ENCODE peak calls at places on chromosomes 4 and X, in four cellular contexts. One of them, this sample, is unnamed.

GRCh38 chr4:112819729-112820128 is 182.8 kb downstream of the LARP7 start:
- DNase-seq in germinal center: no peak
- DNase-seq in activated CD8-positive, alpha-beta memory T cell treated with anti-CD3 and anti-CD28 coated beads, Interleukin-2, amount 10 ng/mL, durations not matched to agents 7 days and 5 days: no peak
- DNase-seq in tibial artery: no peak
- DNase-seq in this sample: no peak

GRCh38 chr4:83071116-83071515 is 36.1 kb downstream of the COPS4 start:
- DNase-seq in germinal center: no peak
- DNase-seq in activated CD8-positive, alpha-beta memory T cell treated with anti-CD3 and anti-CD28 coated beads, Interleukin-2, amount 10 ng/mL, durations not matched to agents 7 days and 5 days: no peak
- DNase-seq in tibial artery: no peak
- DNase-seq in this sample: no peak

GRCh38 chrX:153924149-153924861 is 1.8 kb downstream of the ARHGAP4 start:
- DNase-seq in germinal center: no peak
- DNase-seq in activated CD8-positive, alpha-beta memory T cell treated with anti-CD3 and anti-CD28 coated beads, Interleukin-2, amount 10 ng/mL, durations not matched to agents 7 days and 5 days: peak
- DNase-seq in tibial artery: peak
- DNase-seq in this sample: no peak

GRCh38 chr4:169283114-169283509 is 12.4 kb upstream of the SH3RF1 start:
- DNase-seq in germinal center: no peak
- DNase-seq in activated CD8-positive, alpha-beta memory T cell treated with anti-CD3 and anti-CD28 coated beads, Interleukin-2, amount 10 ng/mL, durations not matched to agents 7 days and 5 days: no peak
- DNase-seq in tibial artery: no peak
- DNase-seq in this sample: no peak

GRCh38 chr4:15778742-15779231 is 659 bp downstream of the CD38 start:
- DNase-seq in germinal center: peak
- DNase-seq in activated CD8-positive, alpha-beta memory T cell treated with anti-CD3 and anti-CD28 coated beads, Interleukin-2, amount 10 ng/mL, durations not matched to agents 7 days and 5 days: peak
- DNase-seq in tibial artery: no peak
- DNase-seq in this sample: peak

GRCh38 chr4:15794905-15795304 is 16.8 kb downstream of the CD38 start:
- DNase-seq in germinal center: no peak
- DNase-seq in activated CD8-positive, alpha-beta memory T cell treated with anti-CD3 and anti-CD28 coated beads, Interleukin-2, amount 10 ng/mL, durations not matched to agents 7 days and 5 days: no peak
- DNase-seq in tibial artery: no peak
- DNase-seq in this sample: no peak

GRCh38 chr4:114659386-114660008 is 60.9 kb downstream of the UGT8 start:
- DNase-seq in germinal center: peak
- DNase-seq in activated CD8-positive, alpha-beta memory T cell treated with anti-CD3 and anti-CD28 coated beads, Interleukin-2, amount 10 ng/mL, durations not matched to agents 7 days and 5 days: peak
- DNase-seq in tibial artery: no peak
- DNase-seq in this sample: no peak

GRCh38 chr4:155509619-155510018 is 132.9 kb upstream of the MAP9 start:
- DNase-seq in germinal center: no peak
- DNase-seq in activated CD8-positive, alpha-beta memory T cell treated with anti-CD3 and anti-CD28 coated beads, Interleukin-2, amount 10 ng/mL, durations not matched to agents 7 days and 5 days: no peak
- DNase-seq in tibial artery: no peak
- DNase-seq in this sample: no peak

GRCh38 chr4:99712099-99712498 is 54.5 kb upstream of the C4orf54 start:
- DNase-seq in germinal center: no peak
- DNase-seq in activated CD8-positive, alpha-beta memory T cell treated with anti-CD3 and anti-CD28 coated beads, Interleukin-2, amount 10 ng/mL, durations not matched to agents 7 days and 5 days: no peak
- DNase-seq in tibial artery: no peak
- DNase-seq in this sample: no peak

GRCh38 chr4:140806175-140806574 is 50.0 kb upstream of the TBC1D9 start:
- DNase-seq in germinal center: no peak
- DNase-seq in activated CD8-positive, alpha-beta memory T cell treated with anti-CD3 and anti-CD28 coated beads, Interleukin-2, amount 10 ng/mL, durations not matched to agents 7 days and 5 days: no peak
- DNase-seq in tibial artery: no peak
- DNase-seq in this sample: no peak

GRCh38 chr4:76993787-76994641 is 44.5 kb downstream of the SEPTIN11 start:
- DNase-seq in germinal center: peak
- DNase-seq in activated CD8-positive, alpha-beta memory T cell treated with anti-CD3 and anti-CD28 coated beads, Interleukin-2, amount 10 ng/mL, durations not matched to agents 7 days and 5 days: peak
- DNase-seq in tibial artery: no peak
- DNase-seq in this sample: no peak

GRCh38 chr4:138400528-138400927 is 158.4 kb upstream of the SLC7A11 start:
- DNase-seq in germinal center: no peak
- DNase-seq in activated CD8-positive, alpha-beta memory T cell treated with anti-CD3 and anti-CD28 coated beads, Interleukin-2, amount 10 ng/mL, durations not matched to agents 7 days and 5 days: no peak
- DNase-seq in tibial artery: no peak
- DNase-seq in this sample: no peak

GRCh38 chr4:8443801-8444200 is 3.2 kb downstream of the TRMT44 start:
- DNase-seq in germinal center: no peak
- DNase-seq in activated CD8-positive, alpha-beta memory T cell treated with anti-CD3 and anti-CD28 coated beads, Interleukin-2, amount 10 ng/mL, durations not matched to agents 7 days and 5 days: no peak
- DNase-seq in tibial artery: no peak
- DNase-seq in this sample: no peak

GRCh38 chr4:79325864-79326328 is at the start of gene NAA11:
- DNase-seq in germinal center: no peak
- DNase-seq in activated CD8-positive, alpha-beta memory T cell treated with anti-CD3 and anti-CD28 coated beads, Interleukin-2, amount 10 ng/mL, durations not matched to agents 7 days and 5 days: no peak
- DNase-seq in tibial artery: no peak
- DNase-seq in this sample: no peak

This sample was measured in heart right ventricle.